ENCODE peak calls at places on chromosomes 7 and 10, in six cellular contexts. One of them, this sample, is unnamed.

GRCh38 chr10:33661580-33662269 is 327.3 kb upstream of the NRP1 start:
- DNase-seq in ELF-1: peak
- DNase-seq in activated T-helper 1 cell treated with anti-CD3 and anti-CD28 coated beads, Interleukin-12 subunit alpha, Interleukin-12 subunit beta, Interleukin-2, Interleukin-4 antibody, amounts not matched to agents 30 ng/mL and 10 ng/mL and 1 ng/mL, durations not matched to agents 14 hours and 24 hours and 36 hours: no peak
- DNase-seq in activated CD8-positive, alpha-beta memory T cell treated with anti-CD3 and anti-CD28 coated beads for 48 hours: no peak
- DNase-seq in astrocyte of the spinal cord: peak
- DNase-seq in posterior vena cava: peak
- DNase-seq in this sample: peak

GRCh38 chr7:130063036-130063435 is 7.3 kb upstream of the KLHDC10 start:
- DNase-seq in ELF-1: peak
- DNase-seq in activated T-helper 1 cell treated with anti-CD3 and anti-CD28 coated beads, Interleukin-12 subunit alpha, Interleukin-12 subunit beta, Interleukin-2, Interleukin-4 antibody, amounts not matched to agents 30 ng/mL and 10 ng/mL and 1 ng/mL, durations not matched to agents 14 hours and 24 hours and 36 hours: peak
- DNase-seq in activated CD8-positive, alpha-beta memory T cell treated with anti-CD3 and anti-CD28 coated beads for 48 hours: peak
- DNase-seq in astrocyte of the spinal cord: peak
- DNase-seq in posterior vena cava: no peak
- DNase-seq in this sample: no peak

GRCh38 chr7:84291756-84292155 is 97.2 kb upstream of the SEMA3A start:
- DNase-seq in ELF-1: peak
- DNase-seq in activated T-helper 1 cell treated with anti-CD3 and anti-CD28 coated beads, Interleukin-12 subunit alpha, Interleukin-12 subunit beta, Interleukin-2, Interleukin-4 antibody, amounts not matched to agents 30 ng/mL and 10 ng/mL and 1 ng/mL, durations not matched to agents 14 hours and 24 hours and 36 hours: no peak
- DNase-seq in activated CD8-positive, alpha-beta memory T cell treated with anti-CD3 and anti-CD28 coated beads for 48 hours: no peak
- DNase-seq in astrocyte of the spinal cord: no peak
- DNase-seq in posterior vena cava: no peak
- DNase-seq in this sample: no peak

GRCh38 chr7:81308643-81309354 is 389.9 kb upstream of the SEMA3C start:
- DNase-seq in ELF-1: no peak
- DNase-seq in activated T-helper 1 cell treated with anti-CD3 and anti-CD28 coated beads, Interleukin-12 subunit alpha, Interleukin-12 subunit beta, Interleukin-2, Interleukin-4 antibody, amounts not matched to agents 30 ng/mL and 10 ng/mL and 1 ng/mL, durations not matched to agents 14 hours and 24 hours and 36 hours: no peak
- DNase-seq in activated CD8-positive, alpha-beta memory T cell treated with anti-CD3 and anti-CD28 coated beads for 48 hours: no peak
- DNase-seq in astrocyte of the spinal cord: no peak
- DNase-seq in posterior vena cava: no peak
- DNase-seq in this sample: no peak

GRCh38 chr7:98836811-98837631 is 32.8 kb downstream of the TMEM130 start:
- DNase-seq in ELF-1: peak
- DNase-seq in activated T-helper 1 cell treated with anti-CD3 and anti-CD28 coated beads, Interleukin-12 subunit alpha, Interleukin-12 subunit beta, Interleukin-2, Interleukin-4 antibody, amounts not matched to agents 30 ng/mL and 10 ng/mL and 1 ng/mL, durations not matched to agents 14 hours and 24 hours and 36 hours: no peak
- DNase-seq in activated CD8-positive, alpha-beta memory T cell treated with anti-CD3 and anti-CD28 coated beads for 48 hours: no peak
- DNase-seq in astrocyte of the spinal cord: peak
- DNase-seq in posterior vena cava: no peak
- DNase-seq in this sample: no peak

GRCh38 chr7:96327429-96327828 is 5.5 kb upstream of the SLC25A13 start:
- DNase-seq in ELF-1: no peak
- DNase-seq in activated T-helper 1 cell treated with anti-CD3 and anti-CD28 coated beads, Interleukin-12 subunit alpha, Interleukin-12 subunit beta, Interleukin-2, Interleukin-4 antibody, amounts not matched to agents 30 ng/mL and 10 ng/mL and 1 ng/mL, durations not matched to agents 14 hours and 24 hours and 36 hours: no peak
- DNase-seq in activated CD8-positive, alpha-beta memory T cell treated with anti-CD3 and anti-CD28 coated beads for 48 hours: no peak
- DNase-seq in astrocyte of the spinal cord: no peak
- DNase-seq in posterior vena cava: no peak
- DNase-seq in this sample: no peak

GRCh38 chr10:1020460-1020859 is 5.2 kb downstream of the IDI2 start:
- DNase-seq in ELF-1: no peak
- DNase-seq in activated T-helper 1 cell treated with anti-CD3 and anti-CD28 coated beads, Interleukin-12 subunit alpha, Interleukin-12 subunit beta, Interleukin-2, Interleukin-4 antibody, amounts not matched to agents 30 ng/mL and 10 ng/mL and 1 ng/mL, durations not matched to agents 14 hours and 24 hours and 36 hours: no peak
- DNase-seq in activated CD8-positive, alpha-beta memory T cell treated with anti-CD3 and anti-CD28 coated beads for 48 hours: no peak
- DNase-seq in astrocyte of the spinal cord: no peak
- DNase-seq in posterior vena cava: no peak
- DNase-seq in this sample: no peak

GRCh38 chr7:69599211-69599878 is 1.1 kb downstream of the AUTS2 start:
- DNase-seq in ELF-1: no peak
- DNase-seq in activated T-helper 1 cell treated with anti-CD3 and anti-CD28 coated beads, Interleukin-12 subunit alpha, Interleukin-12 subunit beta, Interleukin-2, Interleukin-4 antibody, amounts not matched to agents 30 ng/mL and 10 ng/mL and 1 ng/mL, durations not matched to agents 14 hours and 24 hours and 36 hours: no peak
- DNase-seq in activated CD8-positive, alpha-beta memory T cell treated with anti-CD3 and anti-CD28 coated beads for 48 hours: no peak
- DNase-seq in astrocyte of the spinal cord: no peak
- DNase-seq in posterior vena cava: peak
- DNase-seq in this sample: no peak

GRCh38 chr7:134827889-134828288 is 48.5 kb downstream of the CALD1 start:
- DNase-seq in ELF-1: no peak
- DNase-seq in activated T-helper 1 cell treated with anti-CD3 and anti-CD28 coated beads, Interleukin-12 subunit alpha, Interleukin-12 subunit beta, Interleukin-2, Interleukin-4 antibody, amounts not matched to agents 30 ng/mL and 10 ng/mL and 1 ng/mL, durations not matched to agents 14 hours and 24 hours and 36 hours: no peak
- DNase-seq in activated CD8-positive, alpha-beta memory T cell treated with anti-CD3 and anti-CD28 coated beads for 48 hours: no peak
- DNase-seq in astrocyte of the spinal cord: peak
- DNase-seq in posterior vena cava: no peak
- DNase-seq in this sample: no peak

GRCh38 chr7:92498557-92498956 is 20.8 kb upstream of the ERVW-1 start:
- DNase-seq in ELF-1: no peak
- DNase-seq in activated T-helper 1 cell treated with anti-CD3 and anti-CD28 coated beads, Interleukin-12 subunit alpha, Interleukin-12 subunit beta, Interleukin-2, Interleukin-4 antibody, amounts not matched to agents 30 ng/mL and 10 ng/mL and 1 ng/mL, durations not matched to agents 14 hours and 24 hours and 36 hours: no peak
- DNase-seq in activated CD8-positive, alpha-beta memory T cell treated with anti-CD3 and anti-CD28 coated beads for 48 hours: no peak
- DNase-seq in astrocyte of the spinal cord: no peak
- DNase-seq in posterior vena cava: no peak
- DNase-seq in this sample: no peak

GRCh38 chr7:104482362-104483042 is 154.1 kb downstream of the LHFPL3 start:
- DNase-seq in ELF-1: no peak
- DNase-seq in activated T-helper 1 cell treated with anti-CD3 and anti-CD28 coated beads, Interleukin-12 subunit alpha, Interleukin-12 subunit beta, Interleukin-2, Interleukin-4 antibody, amounts not matched to agents 30 ng/mL and 10 ng/mL and 1 ng/mL, durations not matched to agents 14 hours and 24 hours and 36 hours: no peak
- DNase-seq in activated CD8-positive, alpha-beta memory T cell treated with anti-CD3 and anti-CD28 coated beads for 48 hours: no peak
- DNase-seq in astrocyte of the spinal cord: no peak
- DNase-seq in posterior vena cava: no peak
- DNase-seq in this sample: no peak